ENCODE peak calls at places on chromosome 7, in four cellular contexts. One of them, this sample, is unnamed. For H3K4me1, the result is how much of the 10 kb centered on the place peaks cover.

GRCh38 chr7:98879198-98879988 is 1.1 kb downstream of the TRRAP start:
- DNase-seq in K562: peak
- DNase-seq in HepG2: peak
- DNase-seq in HCT116: peak
- DNase-seq in this sample: no peak

GRCh38 chr7:5607958-5608656 is 173.4 kb downstream of the RNF216 start:
- DNase-seq in K562: no peak
- DNase-seq in HepG2: no peak
- DNase-seq in HCT116: no peak
- DNase-seq in this sample: no peak

GRCh38 chr7:14596421-14596820 is 306.1 kb downstream of the DGKB start:
- DNase-seq in K562: no peak
- DNase-seq in HepG2: no peak
- DNase-seq in HCT116: no peak
- DNase-seq in this sample: no peak

GRCh38 chr7:26861050-26861449 is 3.3 kb downstream of the SKAP2 start:
- DNase-seq in K562: no peak
- DNase-seq in HepG2: no peak
- DNase-seq in HCT116: no peak
- DNase-seq in this sample: no peak

GRCh38 chr7:2100278-2101205 is 132.2 kb downstream of the MAD1L1 start:
- DNase-seq in K562: no peak
- DNase-seq in HepG2: peak
- DNase-seq in HCT116: no peak
- DNase-seq in this sample: no peak

GRCh38 chr7:77235280-77235679 is 35.7 kb upstream of the FGL2 start:
- DNase-seq in K562: no peak
- DNase-seq in HepG2: no peak
- DNase-seq in HCT116: no peak
- DNase-seq in this sample: no peak

GRCh38 chr7:23520582-23520981 is 11.2 kb downstream of the TRA2A start:
- DNase-seq in K562: no peak
- DNase-seq in HepG2: no peak
- DNase-seq in HCT116: no peak
- DNase-seq in this sample: no peak

GRCh38 chr7:78081344-78081743 is 282.8 kb downstream of the PHTF2 start:
- DNase-seq in K562: no peak
- DNase-seq in HepG2: no peak
- DNase-seq in HCT116: no peak
- DNase-seq in this sample: no peak

GRCh38 chr7:149605696-149606095 is 108.1 kb upstream of the ZNF746 start:
- DNase-seq in K562: no peak
- DNase-seq in HepG2: no peak
- DNase-seq in HCT116: no peak
- DNase-seq in this sample: no peak

GRCh38 chr7:93890041-93890463 is 501 bp downstream of the TFPI2 start:
- DNase-seq in K562: no peak
- DNase-seq in HepG2: no peak
- DNase-seq in HCT116: no peak
- DNase-seq in this sample: no peak

GRCh38 chr7:110835209-110835608 is 255.7 kb upstream of the LRRN3 start:
- DNase-seq in K562: no peak
- DNase-seq in HepG2: peak
- DNase-seq in HCT116: no peak
- DNase-seq in this sample: no peak

GRCh38 chr7:11623093-11623678 is 208.8 kb downstream of the THSD7A start:
- DNase-seq in K562: no peak
- DNase-seq in HepG2: no peak
- DNase-seq in HCT116: no peak
- DNase-seq in this sample: no peak

GRCh38 chr7:15687645-15688025 is 1.2 kb upstream of the MEOX2 start:
- DNase-seq in K562: no peak
- DNase-seq in HepG2: no peak
- DNase-seq in HCT116: no peak
- DNase-seq in this sample: no peak

GRCh38 chr7:52017802-52018679 is 701.4 kb upstream of the COBL start:
- DNase-seq in K562: peak
- DNase-seq in HepG2: peak
- DNase-seq in HCT116: no peak
- DNase-seq in this sample: peak

GRCh38 chr7:155815332-155816191 is 3.3 kb upstream of the SHH start:
- DNase-seq in K562: peak
- DNase-seq in HepG2: no peak
- DNase-seq in HCT116: no peak
- DNase-seq in this sample: no peak

GRCh38 chr7:111126987-111127386 is 36.1 kb downstream of the LRRN3 start:
- DNase-seq in K562: peak
- DNase-seq in HepG2: no peak
- DNase-seq in HCT116: no peak
- DNase-seq in this sample: no peak

GRCh38 chr7:43296306-43296705 is 183.9 kb downstream of the HECW1 start:
- DNase-seq in K562: peak
- DNase-seq in HepG2: peak
- DNase-seq in HCT116: no peak
- DNase-seq in this sample: no peak

GRCh38 chr7:111587715-111588433 is 25.6 kb upstream of the IMMP2L start:
- DNase-seq in K562: no peak
- DNase-seq in HepG2: no peak
- DNase-seq in HCT116: no peak
- DNase-seq in this sample: no peak

GRCh38 chr7:67803789-67804188 is 807.2 kb downstream of the TYW1 start:
- DNase-seq in K562: no peak
- DNase-seq in HepG2: no peak
- DNase-seq in HCT116: no peak
- DNase-seq in this sample: no peak

GRCh38 chr7:82745820-82746219 is 302.2 kb upstream of the CACNA2D1 start:
- DNase-seq in K562: no peak
- DNase-seq in HepG2: no peak
- DNase-seq in HCT116: no peak
- DNase-seq in this sample: no peak

GRCh38 chr7:29243777-29244655 is 49.4 kb downstream of the CHN2 start:
- DNase-seq in K562: no peak
- DNase-seq in HepG2: no peak
- DNase-seq in HCT116: peak
- DNase-seq in this sample: no peak

GRCh38 chr7:17274551-17275245 is 23.8 kb upstream of the AHR start:
- DNase-seq in K562: no peak
- DNase-seq in HepG2: no peak
- DNase-seq in HCT116: no peak
- DNase-seq in this sample: no peak

GRCh38 chr7:130648580-130648979 is 20.0 kb downstream of the COPG2 start:
- DNase-seq in K562: no peak
- DNase-seq in HepG2: no peak
- DNase-seq in HCT116: no peak
- DNase-seq in this sample: no peak

DNA sequence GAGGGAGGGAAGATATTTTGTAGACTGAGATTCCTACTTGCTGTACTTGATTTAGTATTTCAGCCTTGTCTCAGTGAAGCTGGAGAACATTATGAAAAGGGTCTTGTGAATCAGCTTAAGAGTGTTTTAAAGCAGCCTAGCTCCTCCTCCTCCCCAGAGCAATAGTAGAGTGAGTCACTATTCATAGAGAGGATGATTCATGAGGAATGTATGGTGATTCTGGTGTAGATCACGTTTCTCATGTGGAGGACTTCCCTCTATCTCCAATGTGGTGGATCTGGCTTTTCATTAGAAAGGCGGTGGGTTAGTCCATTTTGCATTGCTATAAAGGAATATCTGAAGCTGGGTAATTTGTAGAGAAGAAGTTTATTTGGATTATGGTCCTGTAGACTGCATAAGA is 340.1 kb upstream of the CHRM2 start:
- DNase-seq in K562: no peak
- DNase-seq in HepG2: no peak
- DNase-seq in HCT116: no peak
- DNase-seq in this sample: no peak
- TF ChIP-seq TCF7L2 in K562: no peak
- TF ChIP-seq TCF7L2 in HepG2: no peak
- TF ChIP-seq TCF7L2 in HCT116: no peak
- TF ChIP-seq TCF7L2 in this sample: no peak

GRCh38 chr7:44639701-44640321 is 33.4 kb downstream of the OGDH start:
- DNase-seq in K562: no peak
- DNase-seq in HepG2: peak
- DNase-seq in HCT116: peak
- DNase-seq in this sample: no peak

GRCh38 chr7:44638611-44639557 is 32.5 kb downstream of the OGDH start:
- DNase-seq in K562: peak
- DNase-seq in HepG2: peak
- DNase-seq in HCT116: peak
- DNase-seq in this sample: peak

GRCh38 chr7:44636041-44636580 is 29.7 kb downstream of the OGDH start:
- DNase-seq in K562: no peak
- DNase-seq in HepG2: no peak
- DNase-seq in HCT116: no peak
- DNase-seq in this sample: no peak

GRCh38 chr7:44636926-44637325 is 30.5 kb downstream of the OGDH start:
- DNase-seq in K562: no peak
- DNase-seq in HepG2: no peak
- DNase-seq in HCT116: no peak
- DNase-seq in this sample: no peak

GRCh38 chr7:44637788-44638594 is 31.6 kb downstream of the OGDH start:
- DNase-seq in K562: peak
- DNase-seq in HepG2: no peak
- DNase-seq in HCT116: peak
- DNase-seq in this sample: peak
- H3K4me1 ChIP-seq in K562: under half
- H3K4me1 ChIP-seq in HepG2: under half
- H3K4me1 ChIP-seq in HCT116: half or more
- H3K4me1 ChIP-seq in this sample: half or more

DNA sequence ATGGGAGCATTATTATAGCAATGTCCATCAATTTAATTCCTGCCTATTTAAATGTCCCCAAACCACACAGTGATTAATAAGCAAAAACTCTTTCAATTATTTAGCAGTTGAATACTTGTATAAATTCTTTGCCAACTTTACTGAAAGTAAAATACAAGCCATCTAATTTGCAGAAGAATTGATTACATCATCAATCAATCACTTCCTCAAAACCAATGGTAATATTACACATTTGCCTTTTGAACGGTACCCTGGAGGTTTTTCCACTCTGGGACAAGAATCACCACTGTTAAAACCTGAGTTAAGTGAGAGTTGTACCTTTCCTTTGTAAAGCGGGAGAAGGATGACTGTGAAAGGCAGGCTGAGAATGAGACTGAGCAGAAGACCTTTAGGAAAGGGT is 93.0 kb downstream of the RNF133 start:
- DNase-seq in K562: no peak
- DNase-seq in HepG2: no peak
- DNase-seq in HCT116: no peak
- DNase-seq in this sample: no peak
- TF ChIP-seq TCF7L2 in K562: no peak
- TF ChIP-seq TCF7L2 in HepG2: no peak
- TF ChIP-seq TCF7L2 in HCT116: no peak
- TF ChIP-seq TCF7L2 in this sample: no peak

GRCh38 chr7:137980308-137980707 is 21.6 kb downstream of the CREB3L2 start:
- DNase-seq in K562: no peak
- DNase-seq in HepG2: no peak
- DNase-seq in HCT116: no peak
- DNase-seq in this sample: no peak
- H3K4me1 ChIP-seq in K562: under half
- H3K4me1 ChIP-seq in HepG2: half or more
- H3K4me1 ChIP-seq in HCT116: half or more
- H3K4me1 ChIP-seq in this sample: under half

GRCh38 chr7:90262438-90262837 is 17.5 kb downstream of the CFAP69 start:
- DNase-seq in K562: peak
- DNase-seq in HepG2: no peak
- DNase-seq in HCT116: peak
- DNase-seq in this sample: peak
- TF ChIP-seq TCF7L2 in K562: no peak
- TF ChIP-seq TCF7L2 in HepG2: no peak
- TF ChIP-seq TCF7L2 in HCT116: no peak
- TF ChIP-seq TCF7L2 in this sample: no peak

DNA sequence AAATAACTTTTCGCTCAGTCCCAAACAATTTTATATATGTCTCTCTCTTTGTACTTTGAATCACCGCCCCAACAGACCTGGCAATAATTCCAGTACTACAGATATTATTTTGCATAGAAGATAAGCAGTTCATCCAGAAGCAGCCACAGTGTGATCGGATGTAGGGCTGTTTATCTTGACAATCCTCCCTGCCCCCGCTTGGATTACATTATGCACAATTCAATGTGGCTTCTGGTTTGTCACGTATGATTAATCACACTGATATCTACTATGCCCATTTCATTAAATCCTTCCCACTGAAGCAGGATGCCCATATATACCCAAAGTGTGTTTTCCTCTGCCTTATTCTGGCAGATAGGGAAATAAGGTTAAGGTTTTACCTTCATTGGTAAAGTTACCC is 115.2 kb downstream of the PDE1C start:
- DNase-seq in K562: no peak
- DNase-seq in HepG2: no peak
- DNase-seq in HCT116: no peak
- DNase-seq in this sample: no peak
- H3K4me1 ChIP-seq in K562: under half
- H3K4me1 ChIP-seq in HepG2: under half
- H3K4me1 ChIP-seq in HCT116: under half
- H3K4me1 ChIP-seq in this sample: under half

GRCh38 chr7:158573310-158573709 is 14.3 kb downstream of the PTPRN2 start:
- DNase-seq in K562: no peak
- DNase-seq in HepG2: no peak
- DNase-seq in HCT116: no peak
- DNase-seq in this sample: no peak
- TF ChIP-seq TCF7L2 in K562: no peak
- TF ChIP-seq TCF7L2 in HepG2: no peak
- TF ChIP-seq TCF7L2 in HCT116: no peak
- TF ChIP-seq TCF7L2 in this sample: no peak

DNA sequence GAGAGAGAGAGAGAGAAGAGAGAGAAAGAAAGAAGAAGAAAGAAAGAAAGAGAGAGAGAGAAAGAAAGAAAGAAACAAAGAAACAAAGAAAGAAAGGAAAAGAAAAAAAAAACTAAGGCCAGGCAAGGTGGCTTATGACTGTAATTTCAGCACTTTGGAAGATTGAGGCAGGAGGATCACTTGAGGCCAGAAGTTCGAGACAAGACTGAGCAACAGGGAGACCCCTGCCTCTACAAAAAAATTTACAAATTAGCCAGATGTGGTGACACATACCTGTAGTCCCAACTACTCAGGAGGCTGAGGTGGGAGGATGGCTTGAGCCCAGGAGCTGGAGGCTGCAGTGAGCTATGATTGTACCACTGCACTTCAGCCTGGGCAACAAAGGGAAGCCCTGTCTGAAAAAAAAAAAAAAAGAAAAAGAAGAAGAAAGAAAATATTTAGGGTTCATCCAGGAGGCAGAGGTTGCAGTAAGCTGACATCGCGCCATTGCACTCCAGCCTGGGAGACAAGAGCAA is 2.8 kb downstream of the SERPINE1 start:
- DNase-seq in K562: no peak
- DNase-seq in HepG2: no peak
- DNase-seq in HCT116: no peak
- DNase-seq in this sample: no peak
- H3K4me1 ChIP-seq in K562: under half
- H3K4me1 ChIP-seq in HepG2: half or more
- H3K4me1 ChIP-seq in HCT116: half or more
- H3K4me1 ChIP-seq in this sample: under half

GRCh38 chr7:66542528-66543373 is 85.9 kb upstream of the KCTD7 start:
- DNase-seq in K562: no peak
- DNase-seq in HepG2: no peak
- DNase-seq in HCT116: no peak
- DNase-seq in this sample: no peak
- TF ChIP-seq TCF7L2 in K562: no peak
- TF ChIP-seq TCF7L2 in HepG2: no peak
- TF ChIP-seq TCF7L2 in HCT116: no peak
- TF ChIP-seq TCF7L2 in this sample: no peak